ENCODE peak calls at places on chromosomes 12 and 14, in four cellular contexts. Y is HepG2, B is GM12878, P is K562. F is an unnamed sample.

GRCh38 chr12:107344035-107344808 is 250.9 kb upstream of the CRY1 start:
- DNase-seq in P (no peak), Y (peak), B (no peak), F (no peak)

GRCh38 chr12:27542628-27543027 is 18.6 kb downstream of the PPFIBP1 start:
- DNase-seq in B (no peak), P (no peak), Y (no peak), F (no peak)

GRCh38 chr12:19183121-19183838 is 53.7 kb downstream of the PLEKHA5 start:
- DNase-seq in B (no peak), Y (no peak), P (no peak), F (no peak)

GRCh38 chr12:24991209-24992049 is 42.5 kb upstream of the BCAT1 start:
- DNase-seq in B (peak), Y (peak), P (peak), F (no peak)

GRCh38 chr12:109872-110271 is 43.3 kb downstream of the IQSEC3 start:
- DNase-seq in B (no peak), Y (no peak), P (peak), F (no peak)

GRCh38 chr14:31270196-31270772 is 62.7 kb upstream of the HECTD1 start:
- DNase-seq in B (no peak), P (peak), Y (peak), F (peak)

GRCh38 chr14:59283380-59283779 is 94.9 kb downstream of the DAAM1 start:
- DNase-seq in Y (peak), P (no peak), B (no peak), F (no peak)

GRCh38 chr14:104810316-104810715 is 9.4 kb downstream of the ZBTB42 start:
- DNase-seq in Y (no peak), B (no peak), P (no peak), F (peak)

GRCh38 chr12:109762673-109763191 is 49.1 kb downstream of the FAM222A start:
- DNase-seq in P (no peak), B (no peak), Y (no peak), F (no peak)

GRCh38 chr12:29794869-29795268 is 11.1 kb upstream of the TMTC1 start:
- DNase-seq in B (no peak), P (no peak), Y (no peak), F (no peak)

GRCh38 chr12:28975564-28976340 is 173.3 kb upstream of the FAR2 start:
- DNase-seq in Y (no peak), B (no peak), P (no peak), F (no peak)

GRCh38 chr12:591571-592505 is 71.4 kb downstream of the NINJ2 start:
- DNase-seq in B (no peak), Y (peak), P (peak), F (no peak)

GRCh38 chr12:87323369-87323768 is 705.8 kb downstream of the C12orf50 start:
- DNase-seq in B (no peak), P (no peak), Y (no peak), F (no peak)

GRCh38 chr14:80395031-80395430 is 183.7 kb upstream of the DIO2 start:
- DNase-seq in B (no peak), P (no peak), Y (no peak), F (no peak)

GRCh38 chr14:80388980-80389711 is 177.8 kb upstream of the DIO2 start:
- DNase-seq in P (no peak), Y (no peak), B (no peak), F (no peak)

GRCh38 chr14:80393766-80394165 is 182.5 kb upstream of the DIO2 start:
- DNase-seq in Y (no peak), P (no peak), B (no peak), F (no peak)

GRCh38 chr14:80387563-80387981 is 176.3 kb upstream of the DIO2 start:
- DNase-seq in P (no peak), B (no peak), Y (peak), F (no peak)

GRCh38 chr14:80390911-80391310 is 179.6 kb upstream of the DIO2 start:
- DNase-seq in B (no peak), Y (no peak), P (no peak), F (no peak)
- TF ChIP-seq CBFB in B (no peak), Y (no peak), P (no peak), F (no peak)

GRCh38 chr12:119808441-119808840 is 68.7 kb downstream of the CIT start:
- DNase-seq in B (no peak), Y (no peak), P (no peak), F (no peak)

GRCh38 chr12:119802472-119802871 is 74.6 kb downstream of the CIT start:
- DNase-seq in Y (no peak), B (no peak), P (no peak), F (no peak)

GRCh38 chr12:119807380-119807779 is 69.7 kb downstream of the CIT start:
- DNase-seq in Y (no peak), P (no peak), B (no peak), F (no peak)

GRCh38 chr12:119804011-119804641 is 73.0 kb downstream of the CIT start:
- DNase-seq in B (no peak), Y (peak), P (peak), F (peak)

DNA sequence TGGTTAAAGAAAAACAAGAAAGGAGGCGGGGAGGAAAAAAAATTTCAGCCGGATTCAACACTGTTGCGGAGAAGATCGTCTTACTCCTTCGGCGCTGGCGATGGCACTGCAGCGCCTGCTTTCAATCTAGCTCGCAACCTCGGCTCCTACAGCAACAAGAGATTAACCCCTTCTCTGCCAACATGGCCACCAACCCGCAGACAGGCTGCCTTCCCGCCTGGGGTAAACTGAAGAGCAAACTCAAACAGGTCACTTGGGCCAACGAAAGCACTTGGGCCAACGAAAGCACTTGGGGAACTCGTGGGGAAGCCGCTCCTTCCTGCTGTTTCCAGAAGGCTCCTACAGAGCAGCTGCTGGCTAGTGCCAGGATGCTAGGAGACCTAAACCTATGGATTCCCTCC is 73.7 kb downstream of the CIT start:
- DNase-seq in P (no peak), Y (no peak), B (no peak), F (peak)
- TF ChIP-seq CTCF in P (no peak), Y (no peak), B (no peak), F (no peak)

GRCh38 chr12:57756406-57757341 is 1.8 kb downstream of the MARCHF9 start:
- DNase-seq in Y (no peak), B (no peak), P (peak), F (peak)
- TF ChIP-seq CBFB in Y (no peak), B (no peak), P (no peak), F (no peak)

GRCh38 chr12:93572712-93573551 is 457 bp downstream of the SOCS2 start:
- DNase-seq in Y (no peak), P (peak), B (no peak), F (peak)

GRCh38 chr12:93570552-93571359 is 1.7 kb upstream of the SOCS2 start:
- DNase-seq in B (no peak), P (peak), Y (peak), F (peak)

GRCh38 chr12:93571854-93572711 is at the start of gene SOCS2:
- DNase-seq in Y (no peak), B (no peak), P (peak), F (peak)

GRCh38 chr12:93569656-93570551 is 2.6 kb upstream of the SOCS2 start:
- DNase-seq in B (no peak), Y (peak), P (peak), F (peak)

GRCh38 chr12:93571360-93571853 is 1.1 kb upstream of the SOCS2 start:
- DNase-seq in P (peak), B (no peak), Y (peak), F (peak)
- TF ChIP-seq CTCF in P (peak), B (peak), Y (peak), F (no peak)

GRCh38 chr12:51488281-51488680 is 63.6 kb downstream of the SLC4A8 start:
- DNase-seq in B (no peak), Y (no peak), P (no peak), F (no peak)
- TF ChIP-seq CBFB in B (no peak), Y (no peak), P (no peak), F (no peak)

DNA sequence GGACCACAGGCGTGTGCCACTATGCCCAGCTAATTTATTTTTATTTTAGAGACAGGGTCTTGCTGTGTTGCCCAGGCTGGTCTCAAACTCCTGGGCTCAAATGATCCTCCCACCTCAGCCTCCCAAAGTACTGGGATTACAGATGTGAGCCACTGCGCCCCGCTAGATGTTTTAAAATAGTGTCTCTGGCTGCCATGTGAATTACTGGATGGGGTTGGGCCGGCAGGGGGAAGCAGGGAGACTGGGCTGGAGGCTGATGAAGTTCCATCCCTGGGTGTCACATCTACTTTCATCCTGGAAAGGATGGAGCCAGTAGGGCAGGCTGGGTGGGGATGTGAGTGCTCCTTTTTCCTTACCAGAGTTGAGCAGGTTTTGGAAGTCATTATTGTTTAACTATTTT is 46.1 kb downstream of the DNAH10 start:
- DNase-seq in Y (peak), P (peak), B (no peak), F (peak)
- TF ChIP-seq CTCF in Y (peak), P (peak), B (peak), F (no peak)

GRCh38 chr12:3168223-3168770 is 91.1 kb downstream of the TSPAN9 start:
- DNase-seq in B (no peak), P (no peak), Y (no peak), F (no peak)

GRCh38 chr12:3167636-3168035 is 90.5 kb downstream of the TSPAN9 start:
- DNase-seq in B (no peak), P (no peak), Y (no peak), F (no peak)

GRCh38 chr12:3170423-3171194 is 93.4 kb downstream of the TSPAN9 start:
- DNase-seq in Y (no peak), B (no peak), P (no peak), F (no peak)

GRCh38 chr12:3171195-3171591 is 94.0 kb downstream of the TSPAN9 start:
- DNase-seq in Y (peak), P (no peak), B (no peak), F (no peak)

DNA sequence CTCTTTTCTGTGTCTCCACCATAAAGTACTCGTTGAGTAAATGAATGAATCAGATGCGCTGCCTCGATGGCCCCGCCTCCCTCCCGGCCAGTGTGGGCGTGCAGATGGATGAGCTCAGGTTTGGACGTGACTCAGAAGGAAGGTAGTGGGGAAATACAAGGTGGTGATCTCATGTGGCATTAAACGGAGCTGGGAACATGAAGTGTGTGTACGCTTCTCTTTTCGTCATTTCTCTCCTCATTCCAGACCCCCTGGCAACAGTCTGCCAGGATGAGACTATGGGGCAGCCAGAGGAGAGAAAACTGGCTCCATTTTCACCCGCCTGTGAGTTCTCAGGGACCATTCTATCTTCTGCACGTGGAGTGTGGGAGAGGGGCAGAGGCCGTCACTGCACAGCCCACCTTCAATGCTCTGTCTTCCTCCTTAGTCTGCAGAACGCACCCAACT is 91.6 kb downstream of the TSPAN9 start:
- DNase-seq in Y (no peak), P (peak), B (no peak), F (no peak)
- TF ChIP-seq CBFB in Y (no peak), P (no peak), B (no peak), F (no peak)